ENCODE peak calls at places on chromosomes 13 and 19, in six cellular contexts. F is upper lobe of right lung, R is left colon, G is NCI-H460, B is GOT3, C is WTC11. A is an unnamed sample.

GRCh38 chr13:65926750-65927171 is 1303.4 kb downstream of the PCDH9 start:
- DNase-seq in F (peak; percentile 63), R (no peak), G (no peak), B (no peak), C (peak; percentile 66), A (peak; percentile 74)

GRCh38 chr13:111406636-111407035 is 86.2 kb downstream of the TEX29 start:
- DNase-seq in F (no peak), R (no peak), G (no peak), B (no peak), C (no peak), A (no peak)

GRCh38 chr13:32587014-32587773 is 942 bp downstream of the PDS5B start:
- DNase-seq in F (peak; percentile 85), R (peak; percentile 63), G (peak; percentile 14), B (no peak), C (peak; percentile 70), A (peak; percentile 68)

GRCh38 chr19:3759482-3760254 is 1.8 kb downstream of the APBA3 start:
- DNase-seq in F (no peak), R (no peak), G (no peak), B (no peak), C (no peak), A (no peak)

GRCh38 chr13:74067818-74068217 is 66.4 kb downstream of the KLF12 start:
- DNase-seq in F (no peak), R (no peak), G (no peak), B (no peak), C (no peak), A (no peak)

GRCh38 chr19:49570138-49570856 is 10.1 kb downstream of the NOSIP start:
- DNase-seq in F (no peak), R (peak; percentile 58), G (peak; percentile 80), B (no peak), C (peak; percentile 62), A (peak; percentile 84)

GRCh38 chr19:29760752-29761502 is 45.9 kb upstream of the C19orf12 start:
- DNase-seq in F (no peak), R (no peak), G (no peak), B (no peak), C (no peak), A (no peak)

GRCh38 chr19:30311911-30312310 is 60.3 kb upstream of the ZNF536 start:
- DNase-seq in F (no peak), R (no peak), G (no peak), B (no peak), C (no peak), A (no peak)

GRCh38 chr13:40389081-40389641 is 277.3 kb downstream of the FOXO1 start:
- DNase-seq in F (no peak), R (no peak), G (no peak), B (no peak), C (no peak), A (no peak)